ENCODE peak calls at places on chromosome X, in five cellular contexts. I, Q, K, E and N are unnamed samples.

GRCh38 chrX:47690175-47690574 is 31.2 kb upstream of the UXT start:
- DNase-seq in I (no peak), Q (no peak), K (no peak), E (no peak), N (no peak)

GRCh38 chrX:39450578-39450977 is 647.2 kb downstream of the BCOR start:
- DNase-seq in I (no peak), Q (peak), K (no peak), E (no peak), N (no peak)

GRCh38 chrX:108584617-108585211 is 145.1 kb downstream of the COL4A5 start:
- DNase-seq in I (peak), Q (peak), K (peak), E (peak), N (no peak)

GRCh38 chrX:72003811-72004750 is 93.4 kb downstream of the NHSL2 start:
- DNase-seq in I (peak), Q (no peak), K (no peak), E (no peak), N (no peak)

GRCh38 chrX:74325130-74326059 is 21.4 kb downstream of the ZCCHC13 start:
- DNase-seq in I (peak), Q (peak), K (no peak), E (no peak), N (no peak)

GRCh38 chrX:139554991-139555675 is 24.6 kb downstream of the F9 start:
- DNase-seq in I (peak), Q (no peak), K (no peak), E (no peak), N (no peak)

GRCh38 chrX:68488657-68489056 is 10.2 kb upstream of the YIPF6 start:
- DNase-seq in I (no peak), Q (no peak), K (peak), E (no peak), N (peak)

GRCh38 chrX:136130931-136131843 is 16.1 kb upstream of the FHL1 start:
- DNase-seq in I (no peak), Q (no peak), K (peak), E (no peak), N (peak)

GRCh38 chrX:126164689-126165400 is 1.2 kb downstream of the DCAF12L2 start:
- DNase-seq in I (no peak), Q (no peak), K (no peak), E (no peak), N (no peak)

GRCh38 chrX:40465735-40466551 is 114.8 kb upstream of the ATP6AP2 start:
- DNase-seq in I (no peak), Q (peak), K (no peak), E (no peak), N (no peak)

GRCh38 chrX:124086411-124086810 is 124.9 kb downstream of the STAG2 start:
- DNase-seq in I (no peak), Q (no peak), K (no peak), E (no peak), N (no peak)

GRCh38 chrX:111402378-111402777 is 9.6 kb downstream of the DCX start:
- DNase-seq in I (no peak), Q (no peak), K (no peak), E (no peak), N (no peak)

GRCh38 chrX:12721042-12721441 is 70.2 kb upstream of the PRPS2 start:
- DNase-seq in I (peak), Q (no peak), K (no peak), E (no peak), N (no peak)

GRCh38 chrX:130060122-130061069 is 49.9 kb downstream of the ELF4 start:
- DNase-seq in I (peak), Q (peak), K (peak), E (no peak), N (peak)

GRCh38 chrX:2371026-2371778 is 129.6 kb downstream of the DHRSX start:
- DNase-seq in I (peak), Q (peak), K (no peak), E (no peak), N (no peak)

GRCh38 chrX:68443155-68443868 is 10.0 kb upstream of the OPHN1 start:
- DNase-seq in I (no peak), Q (no peak), K (no peak), E (peak), N (peak)

GRCh38 chrX:30364229-30364628 is 55.0 kb upstream of the NR0B1 start:
- DNase-seq in I (no peak), Q (no peak), K (no peak), E (no peak), N (no peak)

GRCh38 chrX:154126101-154126500 is 17.9 kb upstream of the OPN1LW start:
- DNase-seq in I (no peak), Q (no peak), K (no peak), E (no peak), N (no peak)

GRCh38 chrX:88940904-88941303 is 193.9 kb downstream of the CPXCR1 start:
- DNase-seq in I (no peak), Q (no peak), K (no peak), E (no peak), N (no peak)

GRCh38 chrX:40006025-40007017 is 91.4 kb downstream of the BCOR start:
- DNase-seq in I (peak), Q (no peak), K (no peak), E (no peak), N (no peak)

GRCh38 chrX:71652405-71652804 is 14.9 kb upstream of the LOC101059915 start:
- DNase-seq in I (peak), Q (peak), K (peak), E (no peak), N (peak)

GRCh38 chrX:110853610-110854009 is 58.0 kb upstream of the CHRDL1 start:
- DNase-seq in I (peak), Q (no peak), K (peak), E (no peak), N (no peak)

GRCh38 chrX:49840679-49841078 is 11.6 kb downstream of the PAGE4 start:
- DNase-seq in I (peak), Q (peak), K (peak), E (peak), N (peak)

GRCh38 chrX:154733072-154733425 is 17.8 kb downstream of the GAB3 start:
- DNase-seq in I (no peak), Q (no peak), K (no peak), E (no peak), N (no peak)

GRCh38 chrX:153441981-153442380 is 3.9 kb downstream of the TREX2 start:
- DNase-seq in I (no peak), Q (no peak), K (no peak), E (no peak), N (no peak)

GRCh38 chrX:136635235-136635634 is 12.7 kb upstream of the CD40LG start:
- DNase-seq in I (no peak), Q (no peak), K (no peak), E (peak), N (no peak)

GRCh38 chrX:24495700-24496099 is 30.6 kb downstream of the PDK3 start:
- DNase-seq in I (no peak), Q (no peak), K (no peak), E (no peak), N (no peak)

GRCh38 chrX:24498181-24498580 is 33.1 kb downstream of the PDK3 start:
- DNase-seq in I (no peak), Q (no peak), K (peak), E (no peak), N (peak)

GRCh38 chrX:24493740-24494543 is 28.9 kb downstream of the PDK3 start:
- DNase-seq in I (no peak), Q (no peak), K (no peak), E (no peak), N (peak)

GRCh38 chrX:24491741-24492140 is 26.7 kb downstream of the PDK3 start:
- DNase-seq in I (no peak), Q (no peak), K (no peak), E (no peak), N (peak)

DNA sequence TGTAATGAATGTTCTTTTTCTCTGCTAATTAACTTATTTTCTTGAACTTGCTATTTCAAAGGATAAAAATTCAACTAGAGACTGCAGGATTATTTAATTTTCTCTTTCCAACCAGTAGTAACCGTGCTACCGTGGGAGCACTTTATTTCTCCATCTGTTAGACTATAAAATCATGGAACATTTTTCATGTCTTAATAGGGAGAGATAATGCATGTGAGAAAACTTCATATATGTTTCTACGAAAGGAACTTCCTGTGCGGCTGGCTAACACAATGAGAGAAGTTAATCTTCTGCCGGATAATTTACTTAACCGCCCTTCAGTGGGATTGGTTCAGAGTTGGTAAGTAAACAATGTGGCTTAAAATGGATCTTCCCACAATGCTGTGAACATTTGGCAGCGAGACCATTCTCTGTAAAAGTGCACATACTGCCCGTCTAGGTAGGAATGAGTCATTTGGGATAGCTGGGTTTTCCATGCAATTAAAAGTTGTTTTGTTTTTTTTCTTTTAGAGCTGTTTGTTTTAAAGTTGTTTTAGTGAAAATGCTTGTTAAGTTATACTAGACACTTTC is 29.5 kb downstream of the PDK3 start:
- DNase-seq in I (no peak), Q (no peak), K (peak), E (no peak), N (peak)
- TF ChIP-seq ESRRA in I (no peak), Q (no peak), K (no peak), E (no peak), N (no peak)

GRCh38 chrX:78796916-78797315 is 49.4 kb downstream of the LPAR4 start:
- DNase-seq in I (no peak), Q (no peak), K (no peak), E (no peak), N (no peak)
- TF ChIP-seq ESRRA in I (no peak), Q (no peak), K (no peak), E (no peak), N (no peak)

GRCh38 chrX:53714580-53715335 is 28.2 kb upstream of the HUWE1 start:
- DNase-seq in I (peak), Q (no peak), K (no peak), E (peak), N (no peak)
- TF ChIP-seq ESRRA in I (no peak), Q (no peak), K (no peak), E (no peak), N (no peak)

DNA sequence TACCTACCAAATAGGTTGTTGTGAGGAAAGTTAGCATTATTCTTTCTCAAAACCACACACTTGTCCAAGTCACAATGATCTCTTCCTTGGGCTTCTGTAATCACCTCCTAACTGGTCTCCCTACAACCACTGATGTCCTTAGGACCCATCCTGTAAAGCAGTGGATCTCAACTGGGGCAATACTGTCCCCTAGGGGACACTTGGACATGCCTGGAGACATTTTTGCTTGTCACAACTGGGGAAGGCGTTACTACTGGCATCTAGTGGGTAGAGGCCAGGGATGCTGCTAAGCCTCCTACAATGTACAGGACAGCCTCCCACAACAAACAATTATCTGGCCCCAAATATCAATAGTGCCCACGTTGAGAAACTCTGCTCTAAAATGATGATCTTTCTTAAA is 118.7 kb upstream of the AP1S2 start:
- DNase-seq in I (peak), Q (peak), K (peak), E (peak), N (peak)
- TF ChIP-seq ESRRA in I (no peak), Q (no peak), K (no peak), E (no peak), N (no peak)

DNA sequence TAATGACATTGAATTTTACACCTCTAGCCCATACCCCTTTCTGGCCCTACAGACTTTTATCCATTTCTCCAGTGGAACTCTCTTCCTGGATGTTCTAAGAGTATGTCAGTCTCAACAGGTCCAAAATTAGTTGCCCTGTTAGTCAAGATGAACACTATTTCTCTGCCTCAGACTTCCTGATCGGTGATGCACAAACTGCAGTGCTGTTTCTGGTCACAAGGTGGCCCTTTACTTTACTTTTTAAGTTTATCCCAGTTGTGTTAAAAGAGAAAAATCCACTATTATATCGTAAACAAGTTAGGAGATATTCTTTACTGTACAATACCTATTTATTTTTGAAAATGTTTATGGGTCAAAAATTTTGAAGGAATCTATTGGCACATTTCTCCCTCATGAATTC is 13.1 kb downstream of the TCEAL7 start:
- DNase-seq in I (peak), Q (peak), K (peak), E (no peak), N (no peak)
- TF ChIP-seq ESRRA in I (no peak), Q (no peak), K (no peak), E (no peak), N (no peak)

GRCh38 chrX:21509912-21510311 is 135.7 kb downstream of the CNKSR2 start:
- DNase-seq in I (no peak), Q (no peak), K (no peak), E (no peak), N (no peak)
- TF ChIP-seq ESRRA in I (no peak), Q (no peak), K (no peak), E (no peak), N (no peak)

GRCh38 chrX:142036111-142036510 is 132.4 kb downstream of the MAGEC1 start:
- DNase-seq in I (no peak), Q (no peak), K (no peak), E (no peak), N (no peak)
- TF ChIP-seq ESRRA in I (no peak), Q (no peak), K (no peak), E (no peak), N (no peak)

GRCh38 chrX:46257451-46257879 is 287.8 kb downstream of the ZNF674 start:
- DNase-seq in I (no peak), Q (no peak), K (no peak), E (no peak), N (no peak)
- TF ChIP-seq ESRRA in I (no peak), Q (no peak), K (no peak), E (no peak), N (no peak)

GRCh38 chrX:103688949-103689348 is 2.5 kb upstream of the MORF4L2 start:
- DNase-seq in I (no peak), Q (no peak), K (peak), E (no peak), N (peak)
- TF ChIP-seq ESRRA in I (no peak), Q (no peak), K (no peak), E (no peak), N (no peak)